ENCODE peak calls at places on chromosomes 3 and 15, in five cellular contexts. Y is H9, G is neuronal stem cell, M is H1, F is trophoblast cell. Q is an unnamed sample.

GRCh38 chr3:150497956-150498355 is 48.3 kb downstream of the SERP1 start:
- DNase-seq in Y (no peak), G (no peak), M (no peak), F (peak), Q (peak)

GRCh38 chr3:168511428-168512014 is 415.8 kb upstream of the GOLIM4 start:
- DNase-seq in Y (no peak), G (no peak), M (no peak), F (peak), Q (peak)

GRCh38 chr3:48678056-48678455 is 7.7 kb downstream of the NCKIPSD start:
- DNase-seq in Y (no peak), G (no peak), M (no peak), F (no peak), Q (peak)

GRCh38 chr15:64693134-64693533 is 82.3 kb downstream of the RBPMS2 start:
- DNase-seq in Y (no peak), G (no peak), M (no peak), F (peak), Q (peak)

GRCh38 chr3:37987315-37987697 is 3.3 kb upstream of the VILL start:
- DNase-seq in Y (no peak), G (no peak), M (no peak), F (no peak), Q (no peak)

GRCh38 chr3:170751083-170751893 is 118.7 kb downstream of the RPL22L1 start:
- DNase-seq in Y (no peak), G (no peak), M (no peak), F (no peak), Q (peak)

GRCh38 chr3:43286886-43287301 is 554 bp downstream of the SNRK start:
- DNase-seq in Y (no peak), G (no peak), M (peak), F (peak), Q (peak)

GRCh38 chr3:111246967-111247760 is 175.5 kb downstream of the NECTIN3 start:
- DNase-seq in Y (no peak), G (no peak), M (no peak), F (no peak), Q (peak)

GRCh38 chr3:119930286-119930685 is 148.4 kb downstream of the NR1I2 start:
- DNase-seq in Y (no peak), G (no peak), M (no peak), F (peak), Q (no peak)

GRCh38 chr15:34470892-34471291 is 33.3 kb upstream of the GOLGA8A start:
- DNase-seq in Y (no peak), G (no peak), M (no peak), F (no peak), Q (no peak)

GRCh38 chr3:141532609-141533008 is 45.8 kb downstream of the RASA2 start:
- DNase-seq in Y (no peak), G (no peak), M (no peak), F (no peak), Q (no peak)

GRCh38 chr3:141526709-141527108 is 39.9 kb downstream of the RASA2 start:
- DNase-seq in Y (no peak), G (no peak), M (no peak), F (no peak), Q (no peak)

GRCh38 chr3:141528837-141529236 is 42.0 kb downstream of the RASA2 start:
- DNase-seq in Y (no peak), G (no peak), M (no peak), F (no peak), Q (no peak)

GRCh38 chr3:141529256-141530132 is 42.7 kb downstream of the RASA2 start:
- DNase-seq in Y (no peak), G (no peak), M (no peak), F (no peak), Q (peak)

GRCh38 chr3:141530133-141530768 is 43.4 kb downstream of the RASA2 start:
- DNase-seq in Y (no peak), G (no peak), M (no peak), F (peak), Q (peak)
- H2BK12ac ChIP-seq in Y (no peak), G (no peak), M (no peak), F (no peak), Q (no peak)

GRCh38 chr15:95286316-95286880 is 1044.1 kb upstream of the NR2F2 start:
- DNase-seq in Y (no peak), G (no peak), M (no peak), F (no peak), Q (no peak)
- H4K8ac ChIP-seq in Y (no peak), G (no peak), M (peak), F (no peak), Q (peak)

GRCh38 chr3:178625053-178625600 is 88.9 kb downstream of the KCNMB2 start:
- DNase-seq in Y (no peak), G (no peak), M (no peak), F (no peak), Q (no peak)

GRCh38 chr3:178623666-178624255 is 87.5 kb downstream of the KCNMB2 start:
- DNase-seq in Y (no peak), G (no peak), M (no peak), F (peak), Q (peak)

GRCh38 chr3:178634975-178635374 is 98.7 kb downstream of the KCNMB2 start:
- DNase-seq in Y (no peak), G (no peak), M (no peak), F (no peak), Q (no peak)

GRCh38 chr3:178631950-178632349 is 95.7 kb downstream of the KCNMB2 start:
- DNase-seq in Y (no peak), G (no peak), M (no peak), F (no peak), Q (no peak)

GRCh38 chr3:178629430-178630178 is 93.4 kb downstream of the KCNMB2 start:
- DNase-seq in Y (no peak), G (no peak), M (no peak), F (no peak), Q (no peak)
- H2BK12ac ChIP-seq in Y (no peak), G (no peak), M (no peak), F (no peak), Q (no peak)

DNA sequence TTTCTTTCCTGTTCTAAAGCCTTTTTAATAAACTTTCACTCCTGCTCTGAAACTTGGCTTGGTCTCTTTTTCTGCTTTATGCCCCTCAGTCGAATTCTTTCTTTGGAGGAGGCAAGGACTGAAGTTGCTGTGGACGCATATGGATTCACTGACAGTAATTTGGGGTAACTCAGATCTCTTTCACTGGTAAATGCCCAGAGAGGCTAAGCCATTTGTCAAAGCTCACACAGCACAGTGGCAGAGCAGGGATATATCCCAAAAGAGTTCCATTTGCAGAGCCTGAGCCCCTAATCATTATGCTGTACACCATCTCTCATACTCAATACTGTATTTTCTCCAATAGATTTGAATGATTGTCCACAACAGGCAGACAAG is 72.3 kb upstream of the GALNT15 start:
- DNase-seq in Y (no peak), G (no peak), M (no peak), F (no peak), Q (no peak)
- H4K8ac ChIP-seq in Y (no peak), G (no peak), M (no peak), F (no peak), Q (no peak)

GRCh38 chr15:25797035-25797434 is 66.1 kb downstream of the ATP10A start:
- DNase-seq in Y (no peak), G (no peak), M (no peak), F (no peak), Q (no peak)
- H2BK12ac ChIP-seq in Y (no peak), G (no peak), M (no peak), F (no peak), Q (no peak)

DNA sequence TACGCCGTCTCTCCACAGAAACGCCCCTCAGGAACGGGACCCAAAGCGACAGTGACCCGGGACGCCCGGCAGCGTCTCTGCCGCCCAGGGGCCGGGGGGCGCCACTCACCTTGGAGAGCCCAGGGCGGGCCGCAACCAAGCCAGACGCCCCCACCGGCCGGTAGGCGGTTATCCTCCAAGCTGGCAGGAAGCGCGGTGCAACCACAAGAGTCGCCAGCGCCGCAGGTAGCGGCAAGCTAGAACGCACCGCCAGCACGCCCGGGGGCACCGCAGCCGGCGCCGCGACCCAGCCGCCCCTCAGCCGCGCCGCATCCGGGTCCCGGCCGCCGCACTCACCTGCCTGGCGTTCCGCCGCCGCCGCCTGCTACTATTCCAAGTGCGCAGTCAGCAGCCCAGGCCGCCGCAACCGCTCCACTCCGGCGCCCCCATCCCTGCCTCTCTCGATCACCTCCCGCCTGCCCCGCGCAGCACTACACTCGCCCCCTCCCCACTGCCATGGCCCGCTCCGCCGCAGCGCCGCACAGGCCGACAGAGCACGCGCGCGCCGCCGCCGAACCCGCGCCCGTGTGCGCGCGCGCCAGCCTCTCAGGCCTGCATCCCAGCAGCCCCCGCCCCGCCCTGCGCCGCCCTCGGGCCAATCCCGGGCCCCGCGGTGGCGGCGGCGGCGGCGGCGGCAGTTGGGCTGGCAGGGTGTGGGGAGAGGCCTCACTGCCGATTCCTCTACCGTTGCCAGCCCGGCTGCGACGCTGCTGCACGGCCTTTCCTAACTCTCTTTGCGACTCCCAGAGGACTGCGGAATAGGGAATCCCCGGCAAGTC is at the start of gene PIK3CB:
- DNase-seq in Y (peak), G (peak), M (peak), F (peak), Q (peak)
- H4K8ac ChIP-seq in Y (no peak), G (no peak), M (peak), F (peak), Q (peak)

DNA sequence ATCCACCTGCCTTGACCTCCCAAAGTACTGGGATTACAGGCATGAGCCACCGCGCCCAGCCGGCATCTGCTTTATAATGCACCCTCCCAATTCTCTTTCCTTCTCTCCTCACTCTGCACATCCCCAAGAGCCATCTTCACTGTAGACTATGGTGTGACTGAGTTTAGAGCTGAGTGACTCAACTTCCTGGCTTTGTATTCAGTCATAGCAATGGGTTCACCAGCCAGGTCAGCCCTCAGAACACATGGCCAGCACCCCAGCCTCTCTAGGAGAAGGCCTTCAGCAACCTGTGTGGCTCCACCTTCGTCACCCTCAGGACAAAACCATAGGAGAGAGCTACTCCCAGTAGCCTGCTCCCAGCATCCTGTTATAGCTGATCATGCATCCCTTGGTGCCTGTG is 33.0 kb downstream of the ARID3B start:
- DNase-seq in Y (no peak), G (no peak), M (no peak), F (no peak), Q (no peak)
- H2BK12ac ChIP-seq in Y (no peak), G (no peak), M (no peak), F (no peak), Q (no peak)

GRCh38 chr3:69872783-69873378 is 126.7 kb upstream of the SAMMSON start:
- DNase-seq in Y (no peak), G (no peak), M (no peak), F (peak), Q (peak)

GRCh38 chr3:69869021-69869420 is 129.8 kb downstream of the MITF start:
- DNase-seq in Y (no peak), G (no peak), M (no peak), F (no peak), Q (no peak)

GRCh38 chr3:69869643-69870042 is 129.9 kb upstream of the SAMMSON start:
- DNase-seq in Y (no peak), G (no peak), M (no peak), F (no peak), Q (peak)

GRCh38 chr3:69871256-69871655 is 128.3 kb upstream of the SAMMSON start:
- DNase-seq in Y (no peak), G (no peak), M (no peak), F (no peak), Q (no peak)

DNA sequence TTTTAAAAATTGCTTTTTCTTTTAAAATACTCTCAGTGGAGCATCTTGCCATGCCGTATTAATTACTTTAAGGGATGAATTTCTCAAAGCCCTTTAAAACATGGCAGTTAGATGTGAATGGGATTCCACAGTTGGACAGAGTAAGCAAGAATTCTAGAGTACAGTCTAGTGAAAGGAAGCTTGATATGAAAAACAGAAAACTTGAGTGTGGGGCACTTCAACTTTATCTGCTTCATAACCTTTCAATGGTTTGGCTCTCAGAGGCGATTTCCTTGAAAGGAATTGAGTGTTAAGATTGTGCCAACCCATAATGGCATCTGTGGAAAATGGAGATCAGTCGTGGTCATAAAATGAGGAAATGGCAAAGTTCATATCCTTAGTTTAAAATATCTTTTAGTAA is 127.7 kb upstream of the SAMMSON start:
- DNase-seq in Y (no peak), G (no peak), M (no peak), F (no peak), Q (no peak)
- H4K8ac ChIP-seq in Y (no peak), G (no peak), M (no peak), F (no peak), Q (no peak)

DNA sequence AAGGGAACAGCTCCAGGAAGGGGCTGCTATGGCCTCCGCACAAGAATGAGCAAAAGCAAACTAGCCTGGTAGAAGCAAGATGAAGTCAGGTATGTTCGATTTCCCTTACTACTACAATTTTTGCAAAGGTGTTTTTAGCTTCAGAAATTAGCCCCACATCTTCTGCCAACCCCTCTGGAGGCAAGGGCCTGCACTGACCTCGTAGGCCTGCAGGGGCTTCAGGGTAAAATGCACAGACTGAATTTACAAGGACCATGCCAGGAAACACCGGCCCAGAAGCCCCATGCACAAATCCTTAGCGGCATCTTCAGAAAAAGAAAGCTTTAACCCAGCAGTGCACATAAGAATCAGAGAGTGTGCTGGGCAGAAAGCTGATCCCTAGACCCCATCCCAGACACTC is 53.0 kb downstream of the SLC6A1 start:
- DNase-seq in Y (no peak), G (no peak), M (no peak), F (no peak), Q (no peak)
- H2BK12ac ChIP-seq in Y (no peak), G (no peak), M (no peak), F (no peak), Q (no peak)

GRCh38 chr3:8937064-8938020 is 25.9 kb downstream of the RAD18 start:
- DNase-seq in Y (no peak), G (no peak), M (no peak), F (peak), Q (peak)
- H4K8ac ChIP-seq in Y (no peak), G (no peak), M (no peak), F (no peak), Q (no peak)